ENCODE peak calls at places on chromosome 1, in six cellular contexts. R, I, S, T, K and F are unnamed samples.
A peak's percentile ranks its signal among the peaks of the same experiment; 100 is the strongest.

GRCh38 chr1:197320991-197321531 is 53.0 kb downstream of the CRB1 start:
- DNase-seq in R (peak; percentile 91), K (no peak), I (no peak), T (peak; percentile 68), S (no peak), F (peak; percentile 85)

GRCh38 chr1:60132985-60133673 is 59.6 kb upstream of the C1orf87 start:
- DNase-seq in T (peak; percentile 95), I (no peak), K (peak; percentile 73), R (peak; percentile 93), S (peak; percentile 13), F (peak; percentile 68)

GRCh38 chr1:201085902-201086735 is 26.1 kb downstream of the CACNA1S start:
- DNase-seq in I (peak; percentile 84), R (peak; percentile 25), T (peak; percentile 42), K (peak; percentile 36), S (no peak), F (peak; percentile 48)

GRCh38 chr1:41434748-41435449 is 49.6 kb downstream of the EDN2 start:
- DNase-seq in T (no peak), S (no peak), K (no peak), R (peak; percentile 52), I (no peak), F (no peak)

GRCh38 chr1:248858891-248859889 is at the start of gene ZNF692:
- DNase-seq in I (peak; percentile 99), S (peak; percentile 88), K (peak; percentile 98), R (peak; percentile 98), T (peak; percentile 95), F (peak; percentile 98)

GRCh38 chr1:52668711-52669110 is 29.4 kb downstream of the COA7 start:
- DNase-seq in I (no peak), R (no peak), T (peak; percentile 50), S (no peak), K (no peak), F (no peak)

GRCh38 chr1:229655781-229656180 is 29.7 kb downstream of the URB2 start:
- DNase-seq in I (no peak), K (no peak), R (no peak), T (no peak), S (no peak), F (no peak)

GRCh38 chr1:152906023-152906565 is 2.3 kb upstream of the IVL start:
- DNase-seq in S (no peak), T (peak; percentile 78), R (peak; percentile 53), I (no peak), K (no peak), F (no peak)

GRCh38 chr1:19336543-19336942 is 24.4 kb downstream of the SLC66A1 start:
- DNase-seq in R (no peak), K (no peak), S (no peak), T (peak; percentile 42), I (no peak), F (no peak)

GRCh38 chr1:34917017-34917416 is 12.4 kb downstream of the DLGAP3 start:
- DNase-seq in K (no peak), T (no peak), S (no peak), I (no peak), R (no peak), F (no peak)

GRCh38 chr1:34916104-34916503 is 13.3 kb downstream of the DLGAP3 start:
- DNase-seq in I (no peak), S (no peak), K (no peak), T (no peak), R (no peak), F (no peak)

GRCh38 chr1:34915521-34915920 is 13.9 kb downstream of the DLGAP3 start:
- DNase-seq in K (no peak), R (no peak), S (no peak), T (no peak), I (no peak), F (no peak)

GRCh38 chr1:34914958-34915357 is 14.5 kb downstream of the DLGAP3 start:
- DNase-seq in K (no peak), I (no peak), R (no peak), S (no peak), T (no peak), F (no peak)

DNA sequence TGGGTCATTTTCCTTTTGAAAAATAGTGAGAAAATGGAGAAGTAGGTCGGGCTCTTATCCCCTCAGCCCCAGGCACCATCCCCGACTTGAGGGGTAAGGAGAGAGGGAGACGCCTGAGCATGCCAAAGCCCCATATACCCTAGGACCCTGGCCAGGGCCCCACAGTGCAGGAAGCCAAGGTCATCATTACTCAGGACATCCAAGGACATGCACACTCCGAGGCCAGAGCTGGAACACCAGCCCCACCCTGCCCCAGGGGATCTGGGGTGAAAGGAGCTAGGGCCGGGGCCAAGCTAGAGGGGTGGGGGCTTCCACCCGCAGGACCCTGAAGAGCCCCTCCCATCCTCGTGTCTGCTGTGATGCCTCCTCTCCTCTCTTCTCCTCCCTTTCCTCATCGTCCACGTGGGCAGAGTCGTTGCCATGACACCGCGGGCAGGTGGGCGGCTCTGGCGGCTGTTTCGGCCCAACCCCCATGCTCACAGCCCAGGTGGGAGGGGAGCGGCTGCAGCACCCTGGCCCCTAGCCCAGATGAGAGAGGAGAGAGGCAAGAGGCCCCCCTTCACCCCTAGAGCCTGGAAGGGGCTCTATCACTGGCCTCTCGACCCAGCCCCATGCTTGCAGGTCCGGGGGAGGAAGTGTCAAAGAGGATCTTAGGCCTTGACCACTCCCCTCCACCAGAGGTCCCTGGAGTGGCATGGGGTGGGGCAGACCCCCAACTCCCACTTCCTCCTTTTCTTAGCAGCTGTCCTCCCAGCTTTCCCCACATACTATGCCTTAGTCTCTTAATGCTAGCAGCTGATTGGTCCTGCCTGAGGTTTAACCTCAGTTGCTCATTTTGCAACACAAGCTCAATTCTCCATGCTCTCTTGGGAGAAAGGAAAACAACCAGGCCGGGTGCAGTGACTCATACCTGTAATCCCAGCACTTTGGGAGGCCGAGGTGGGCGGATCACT is 10.6 kb downstream of the DLGAP3 start:
- DNase-seq in S (no peak), R (no peak), T (peak; percentile 31), K (no peak), I (no peak), F (no peak)
- TF ChIP-seq CTCF in S (no peak), R (no peak), T (no peak), K (no peak), I (no peak), F (no peak)

DNA sequence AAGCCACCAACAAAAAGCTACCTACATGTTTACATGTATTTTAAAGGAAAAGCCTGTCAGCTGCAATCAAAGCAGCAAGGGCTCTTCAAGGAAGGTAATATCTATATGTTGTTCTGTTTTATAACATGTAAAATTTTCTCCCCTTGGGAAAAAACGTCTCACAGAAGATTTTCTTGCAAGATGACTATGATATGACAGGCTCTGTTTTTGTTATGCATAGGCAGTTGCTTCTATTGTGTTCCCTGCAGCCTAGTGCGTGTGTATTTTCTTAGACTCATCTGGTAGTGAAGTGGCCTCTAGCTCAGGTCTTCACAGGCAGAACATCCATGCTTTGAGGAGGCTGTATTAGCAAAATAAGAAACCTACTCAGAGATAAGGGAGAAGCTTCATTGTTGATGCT is 35.6 kb downstream of the LAMC1 start:
- DNase-seq in S (no peak), K (no peak), I (no peak), R (peak; percentile 50), T (peak; percentile 42), F (peak; percentile 33)
- H3K4me3 ChIP-seq in S (no peak overlapping the region), K (no peak overlapping the region), I (no peak overlapping the region), R (no peak overlapping the region), T (no peak overlapping the region), F (no peak overlapping the region)

DNA sequence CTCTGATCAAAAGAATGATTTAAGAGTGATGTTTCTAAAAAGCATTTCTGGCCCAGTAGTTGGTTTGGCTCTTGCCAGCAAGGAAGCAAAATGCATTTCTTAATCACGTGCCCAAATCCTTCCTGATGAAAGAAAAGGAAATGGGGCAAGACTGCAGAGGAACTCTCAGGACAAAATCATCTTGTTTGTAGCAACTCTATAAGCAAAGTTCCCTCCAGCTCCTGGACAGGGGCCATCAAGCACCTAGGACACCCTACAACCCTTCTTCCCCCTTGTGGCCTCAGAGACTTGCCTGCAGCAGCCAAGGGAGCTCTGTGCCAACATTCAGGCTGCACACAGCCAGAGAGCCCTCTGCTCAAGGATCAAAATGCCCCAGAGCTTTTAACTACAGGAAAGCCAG is 105.1 kb downstream of the KIAA0319L start:
- DNase-seq in K (peak; percentile 92), S (peak; percentile 32), T (peak; percentile 82), R (peak; percentile 38), I (no peak), F (peak; percentile 96)
- TF ChIP-seq CTCF in K (peak; percentile 17), S (peak; percentile 16), T (no peak), R (no peak), I (peak; percentile 20), F (peak; percentile 30)

DNA sequence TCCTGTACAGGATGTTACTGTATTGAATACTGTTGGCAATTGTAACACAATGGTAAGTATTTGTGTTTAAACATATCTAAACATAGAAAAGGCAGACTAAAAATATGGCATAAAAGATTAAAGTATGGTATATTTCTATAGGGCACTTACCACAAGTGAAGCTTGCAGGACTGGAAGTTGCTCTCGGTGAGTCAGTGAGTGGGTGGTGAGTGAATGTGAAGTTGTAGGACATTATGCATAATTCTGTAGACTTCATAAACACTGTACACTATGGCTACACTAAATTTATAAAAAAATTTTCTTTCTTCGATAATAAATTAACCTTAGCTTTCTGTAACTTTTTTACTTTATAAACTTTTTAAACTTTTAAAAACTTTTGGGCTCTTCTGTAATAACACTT is 13.7 kb upstream of the TRIM62 start:
- DNase-seq in S (no peak), I (no peak), R (no peak), T (peak; percentile 28), K (no peak), F (no peak)
- H3K4me3 ChIP-seq in S (no peak overlapping the region), I (no peak overlapping the region), R (no peak overlapping the region), T (no peak overlapping the region), K (no peak overlapping the region), F (no peak overlapping the region)

GRCh38 chr1:119003413-119004128 is 15.4 kb upstream of the TBX15 start:
- DNase-seq in T (no peak), I (no peak), K (no peak), R (no peak), S (no peak), F (no peak)
- TF ChIP-seq CTCF in T (no peak), I (no peak), K (no peak), R (peak; percentile 10), S (no peak), F (no peak)

GRCh38 chr1:71364236-71364635 is 283.4 kb upstream of the ZRANB2 start:
- DNase-seq in S (no peak), R (peak; percentile 8), T (peak; percentile 12), K (peak; percentile 25), I (no peak), F (peak; percentile 18)

DNA sequence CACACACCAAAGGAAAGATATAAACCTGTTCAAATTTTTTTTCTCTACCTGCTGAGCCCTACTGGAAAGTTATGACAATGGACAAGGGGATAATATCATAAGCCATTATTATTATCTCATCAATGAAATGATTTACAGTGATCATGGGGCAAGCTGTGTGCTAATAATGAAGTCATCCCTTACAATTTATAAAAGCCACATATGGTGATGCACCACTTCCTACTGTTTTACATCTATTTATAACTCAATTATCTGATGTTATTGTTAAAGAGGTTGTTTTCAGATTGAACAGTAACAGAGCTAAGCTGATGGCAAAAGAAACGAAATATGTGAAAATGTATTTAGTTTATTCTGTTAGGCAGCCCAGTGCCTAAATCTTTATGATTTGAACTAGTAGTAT is 284.6 kb upstream of the ZRANB2 start:
- DNase-seq in K (peak; percentile 10), I (no peak), S (no peak), T (peak; percentile 50), R (peak; percentile 28), F (peak; percentile 41)
- H3K4me3 ChIP-seq in K (peak overlapping the region; percentile 26), I (peak overlapping the region; percentile 30), S (peak overlapping the region; percentile 43), T (peak overlapping the region; percentile 30), R (peak overlapping the region; percentile 2), F (peak overlapping the region; percentile 38)